ENCODE peak calls at places on chromosomes 12 and 14, in seven cellular contexts. R is psoas muscle, P is breast epithelium, B is colonic mucosa, Q is mammary epithelial cell, E is tibial nerve, I is suprapubic skin. D is an unnamed sample.

GRCh38 chr12:70365648-70366518 is at the start of gene KCNMB4:
- DNase-seq in I (peak; percentile 83), Q (peak; percentile 43), B (peak; percentile 62), E (peak; percentile 33), R (peak; percentile 73), P (no peak), D (no peak)

GRCh38 chr14:23186913-23187654 is 3.6 kb upstream of the SLC7A8 start:
- DNase-seq in I (no peak), P (no peak), E (peak; percentile 77), R (no peak), Q (peak; percentile 44), B (no peak), D (no peak)

GRCh38 chr12:121579190-121579791 is 1.5 kb downstream of the KDM2B start:
- DNase-seq in Q (no peak), E (peak; percentile 25), R (peak; percentile 26), B (peak; percentile 60), I (peak; percentile 80), P (no peak), D (no peak)

GRCh38 chr14:53062856-53063255 is 90.3 kb downstream of the DDHD1 start:
- DNase-seq in R (no peak), B (no peak), P (no peak), Q (no peak), I (no peak), E (no peak), D (no peak)

GRCh38 chr14:104137297-104138097 is 890 bp upstream of the KIF26A start:
- DNase-seq in R (peak; percentile 69), I (peak; percentile 83), Q (no peak), B (peak; percentile 74), P (peak; percentile 24), E (peak; percentile 28), D (no peak)

GRCh38 chr14:33612184-33612479 is 338.7 kb downstream of the EGLN3 start:
- DNase-seq in P (no peak), B (no peak), R (no peak), Q (no peak), E (no peak), I (no peak), D (no peak)

GRCh38 chr12:121278450-121279375 is 17.8 kb downstream of the CAMKK2 start:
- DNase-seq in P (no peak), E (peak; percentile 18), I (no peak), R (peak; percentile 44), Q (no peak), B (no peak), D (no peak)

GRCh38 chr12:12612403-12612802 is 727 bp downstream of the CREBL2 start:
- DNase-seq in I (no peak), E (no peak), B (no peak), P (no peak), Q (peak; percentile 71), R (no peak), D (no peak)

GRCh38 chr14:104434214-104435076 is 145.1 kb upstream of the C14orf180 start:
- DNase-seq in I (peak; percentile 62), Q (no peak), E (no peak), B (no peak), P (no peak), R (no peak), D (no peak)

GRCh38 chr12:106179086-106179485 is 40.3 kb upstream of the NUAK1 start:
- DNase-seq in E (peak; percentile 66), P (no peak), I (no peak), B (no peak), R (no peak), Q (no peak), D (no peak)

GRCh38 chr14:68937790-68938514 is 41.1 kb downstream of the ACTN1 start:
- DNase-seq in B (peak; percentile 85), I (no peak), Q (peak; percentile 59), P (peak; percentile 59), R (no peak), E (no peak), D (no peak)

GRCh38 chr14:69711471-69712216 is 55.3 kb upstream of the SRSF5 start:
- DNase-seq in P (peak; percentile 35), B (no peak), R (no peak), I (no peak), E (no peak), Q (no peak), D (no peak)

GRCh38 chr12:71867131-71867530 is 27.6 kb downstream of the TBC1D15 start:
- DNase-seq in P (no peak), R (no peak), Q (no peak), I (no peak), B (no peak), E (no peak), D (no peak)

GRCh38 chr12:65603428-65604351 is 220.6 kb upstream of the HMGA2 start:
- DNase-seq in I (no peak), P (peak; percentile 55), E (peak; percentile 17), B (peak; percentile 51), R (no peak), Q (peak; percentile 89), D (no peak)

GRCh38 chr14:37145395-37145794 is 27.0 kb downstream of the SLC25A21 start:
- DNase-seq in B (no peak), I (no peak), Q (peak; percentile 66), R (no peak), E (no peak), P (no peak), D (no peak)

GRCh38 chr12:15164997-15165659 is 56.1 kb downstream of the RERG start:
- DNase-seq in B (no peak), I (no peak), P (no peak), E (no peak), Q (no peak), R (peak; percentile 37), D (no peak)

GRCh38 chr12:85504624-85505023 is 224.6 kb downstream of the ALX1 start:
- DNase-seq in Q (no peak), R (no peak), E (no peak), B (no peak), I (no peak), P (no peak), D (no peak)

GRCh38 chr12:6821271-6821673 is 349 bp upstream of the GPR162 start:
- DNase-seq in P (no peak), B (peak; percentile 50), E (peak; percentile 57), Q (no peak), R (peak; percentile 72), I (no peak), D (no peak)

GRCh38 chr12:108360487-108360886 is 21.4 kb upstream of the CMKLR1 start:
- DNase-seq in E (no peak), Q (peak; percentile 14), B (no peak), R (no peak), P (no peak), I (peak; percentile 16), D (no peak)

GRCh38 chr12:93397412-93397811 is 19.7 kb downstream of the NUDT4 start:
- DNase-seq in I (no peak), P (no peak), Q (no peak), B (no peak), R (no peak), E (no peak), D (no peak)

GRCh38 chr12:132948146-132949066 is 7.7 kb downstream of the ZNF605 start:
- DNase-seq in E (no peak), Q (no peak), B (no peak), P (no peak), I (no peak), R (no peak), D (no peak)
- H3K9me3 ChIP-seq in E (peaks cover 100% of the 10 kb centered on the region), Q (peaks cover 67% of the 10 kb centered on the region), B (peaks cover 6% of the 10 kb centered on the region), P (peaks cover 99% of the 10 kb centered on the region), I (peaks cover 64% of the 10 kb centered on the region), R (peaks cover 84% of the 10 kb centered on the region), D (peaks cover 92% of the 10 kb centered on the region)

GRCh38 chr14:28761438-28762289 is 4.9 kb upstream of the FOXG1 start:
- DNase-seq in E (no peak), B (no peak), R (no peak), P (no peak), I (no peak), Q (no peak), D (no peak)

GRCh38 chr14:28760431-28760996 is 6.1 kb upstream of the FOXG1 start:
- DNase-seq in Q (no peak), R (no peak), E (no peak), I (no peak), B (no peak), P (no peak), D (no peak)

GRCh38 chr14:28762949-28763313 is 3.7 kb upstream of the FOXG1 start:
- DNase-seq in P (no peak), R (no peak), I (no peak), E (no peak), Q (no peak), B (no peak), D (no peak)

GRCh38 chr14:28763914-28764848 is 2.4 kb upstream of the FOXG1 start:
- DNase-seq in Q (no peak), I (no peak), E (no peak), B (no peak), P (no peak), R (no peak), D (no peak)

GRCh38 chr14:28762290-28762948 is 4.2 kb upstream of the FOXG1 start:
- DNase-seq in B (no peak), I (no peak), R (no peak), Q (no peak), E (no peak), P (no peak), D (no peak)
- H3K27me3 ChIP-seq in B (peaks cover 87% of the 10 kb centered on the region), I (peaks cover 100% of the 10 kb centered on the region), R (peaks cover 94% of the 10 kb centered on the region), Q (peaks cover 79% of the 10 kb centered on the region), E (peaks cover 3% of the 10 kb centered on the region), P (peaks cover 96% of the 10 kb centered on the region), D (peaks cover 25% of the 10 kb centered on the region)

GRCh38 chr12:75923964-75924666 is 107.5 kb downstream of the PHLDA1 start:
- DNase-seq in I (no peak), R (no peak), E (no peak), P (no peak), B (no peak), Q (no peak), D (no peak)

GRCh38 chr12:75922944-75923642 is 108.5 kb downstream of the PHLDA1 start:
- DNase-seq in I (no peak), Q (no peak), B (no peak), P (no peak), E (no peak), R (no peak), D (no peak)

GRCh38 chr12:75917083-75917482 is 114.5 kb downstream of the PHLDA1 start:
- DNase-seq in Q (no peak), R (no peak), B (no peak), E (no peak), P (no peak), I (no peak), D (no peak)

GRCh38 chr12:75917704-75918103 is 113.9 kb downstream of the PHLDA1 start:
- DNase-seq in B (no peak), E (no peak), R (no peak), Q (no peak), I (no peak), P (no peak), D (no peak)

DNA sequence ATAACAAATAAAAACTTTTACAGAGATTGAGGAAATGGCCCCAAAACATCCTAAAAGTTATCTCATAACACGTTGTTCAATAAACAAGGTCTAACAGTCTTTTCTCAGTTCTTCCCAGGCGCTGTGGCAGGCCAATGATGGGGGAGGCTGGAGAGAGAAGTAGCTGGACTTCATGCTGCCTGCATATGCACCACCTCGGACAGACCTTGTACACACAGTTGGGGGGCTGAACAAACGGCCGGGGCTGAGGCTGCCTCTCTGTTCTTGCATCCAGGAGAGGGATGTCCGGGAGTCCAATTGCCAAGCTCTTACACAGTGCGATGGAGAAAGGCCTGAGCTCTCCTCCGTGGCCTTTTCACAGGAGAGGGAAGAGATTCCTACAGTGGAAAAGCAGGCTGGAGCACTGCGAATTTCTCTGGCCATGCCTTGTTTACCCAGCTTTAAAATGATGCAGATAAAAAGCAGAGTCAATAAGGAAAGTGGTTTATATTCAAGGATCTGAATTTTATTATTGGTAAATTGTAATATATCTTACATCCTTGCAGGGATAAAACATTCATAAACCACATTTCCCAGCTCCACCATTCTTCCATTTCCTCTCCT is 109.8 kb downstream of the PHLDA1 start:
- DNase-seq in P (no peak), R (no peak), Q (no peak), E (no peak), B (peak; percentile 29), I (no peak), D (no peak)
- TF ChIP-seq CTCF in P (no peak), R (no peak), Q (no peak), E (no peak), B (no peak), I (no peak), D (no peak)

GRCh38 chr12:131034631-131035267 is 81.0 kb downstream of the ADGRD1 start:
- DNase-seq in E (no peak), Q (no peak), I (no peak), P (no peak), B (no peak), R (no peak), D (no peak)
- H3K9me3 ChIP-seq in E (no peaks in the 10 kb centered on the region), Q (peaks cover 42% of the 10 kb centered on the region), I (no peaks in the 10 kb centered on the region), P (no peaks in the 10 kb centered on the region), B (no peaks in the 10 kb centered on the region), R (no peaks in the 10 kb centered on the region), D (no peaks in the 10 kb centered on the region)

D was measured in thoracic aorta.